ENCODE peak calls at places on chromosomes 7 and 10, in nine cellular contexts. X, W, L, C, U, F, K, N and Y are unnamed samples.

GRCh38 chr10:124008187-124008970 is 85.0 kb downstream of the CHST15 start:
- DNase-seq in X (no peak), W (no peak), L (no peak), C (no peak), U (no peak), F (no peak), K (no peak), N (no peak), Y (no peak)

GRCh38 chr10:66881814-66882213 is 44.0 kb upstream of the LRRTM3 start:
- DNase-seq in X (no peak), W (no peak), L (no peak), C (no peak), U (no peak), F (no peak), K (no peak), N (no peak), Y (no peak)

GRCh38 chr10:8213735-8214134 is 159.2 kb downstream of the GATA3 start:
- DNase-seq in X (no peak), W (no peak), L (no peak), C (no peak), U (no peak), F (no peak), K (no peak), N (no peak), Y (no peak)

GRCh38 chr10:71969929-71970328 is 5.7 kb downstream of the CHST3 start:
- DNase-seq in X (no peak), W (no peak), L (no peak), C (no peak), U (no peak), F (no peak), K (no peak), N (no peak), Y (no peak)

GRCh38 chr10:106863549-106863948 is 301.0 kb downstream of the SORCS1 start:
- DNase-seq in X (no peak), W (no peak), L (no peak), C (no peak), U (no peak), F (no peak), K (no peak), N (no peak), Y (no peak)

GRCh38 chr10:23399701-23400144 is 39.2 kb upstream of the OTUD1 start:
- DNase-seq in X (peak), W (no peak), L (peak), C (no peak), U (peak), F (no peak), K (no peak), N (no peak), Y (no peak)

GRCh38 chr7:138338361-138338760 is 121.7 kb upstream of the TRIM24 start:
- DNase-seq in X (no peak), W (no peak), L (no peak), C (peak), U (no peak), F (no peak), K (no peak), N (no peak), Y (no peak)

GRCh38 chr7:106101726-106102125 is 10.4 kb downstream of the SYPL1 start:
- DNase-seq in X (no peak), W (no peak), L (no peak), C (no peak), U (no peak), F (no peak), K (no peak), N (no peak), Y (no peak)

GRCh38 chr7:2641406-2642393 is 9.9 kb downstream of the TTYH3 start:
- DNase-seq in X (peak), W (peak), L (peak), C (no peak), U (peak), F (peak), K (peak), N (peak), Y (peak)

GRCh38 chr7:148014473-148014872 is 576.1 kb upstream of the C7orf33 start:
- DNase-seq in X (no peak), W (no peak), L (peak), C (peak), U (peak), F (no peak), K (no peak), N (no peak), Y (no peak)

GRCh38 chr7:20449146-20449648 is 118.5 kb downstream of the ITGB8 start:
- DNase-seq in X (no peak), W (no peak), L (no peak), C (no peak), U (no peak), F (no peak), K (no peak), N (no peak), Y (no peak)

GRCh38 chr10:96955733-96956132 is 123.6 kb downstream of the LCOR start:
- DNase-seq in X (no peak), W (no peak), L (no peak), C (no peak), U (no peak), F (no peak), K (no peak), N (no peak), Y (no peak)

GRCh38 chr7:115269486-115269885 is 347.6 kb downstream of the MDFIC start:
- DNase-seq in X (no peak), W (no peak), L (no peak), C (no peak), U (no peak), F (no peak), K (no peak), N (no peak), Y (no peak)

GRCh38 chr10:120460191-120460590 is 3.2 kb downstream of the PLPP4 start:
- DNase-seq in X (no peak), W (no peak), L (peak), C (no peak), U (no peak), F (no peak), K (no peak), N (no peak), Y (no peak)

GRCh38 chr7:71095266-71095860 is 36.6 kb upstream of the GALNT17 start:
- DNase-seq in X (no peak), W (no peak), L (no peak), C (no peak), U (no peak), F (no peak), K (no peak), N (no peak), Y (no peak)

GRCh38 chr7:76053461-76053860 is 5.6 kb downstream of the MDH2 start:
- DNase-seq in X (no peak), W (no peak), L (no peak), C (no peak), U (no peak), F (no peak), K (no peak), N (no peak), Y (no peak)

GRCh38 chr7:82740246-82740848 is 296.8 kb upstream of the CACNA2D1 start:
- DNase-seq in X (no peak), W (no peak), L (peak), C (peak), U (peak), F (peak), K (peak), N (no peak), Y (no peak)

GRCh38 chr10:13977861-13978843 is 352.6 kb downstream of the FRMD4A start:
- DNase-seq in X (peak), W (no peak), L (peak), C (no peak), U (peak), F (no peak), K (no peak), N (no peak), Y (no peak)

GRCh38 chr7:52777423-52777822 is 258.0 kb upstream of the POM121L12 start:
- DNase-seq in X (no peak), W (no peak), L (no peak), C (no peak), U (no peak), F (no peak), K (no peak), N (no peak), Y (no peak)

GRCh38 chr7:130205084-130205947 is at the start of gene TMEM209:
- DNase-seq in X (peak), W (peak), L (peak), C (peak), U (peak), F (peak), K (peak), N (peak), Y (peak)

GRCh38 chr10:83908987-83909386 is 230.3 kb upstream of the GHITM start:
- DNase-seq in X (no peak), W (no peak), L (no peak), C (no peak), U (no peak), F (no peak), K (no peak), N (no peak), Y (no peak)

GRCh38 chr10:42150428-42151061 is 487.8 kb downstream of the ZNF33B start:
- DNase-seq in X (no peak), W (no peak), L (no peak), C (no peak), U (no peak), F (no peak), K (no peak), N (no peak), Y (no peak)

GRCh38 chr10:8034666-8035640 is 19.5 kb upstream of the GATA3 start:
- DNase-seq in X (no peak), W (no peak), L (no peak), C (peak), U (no peak), F (no peak), K (peak), N (no peak), Y (no peak)

GRCh38 chr10:12954866-12955265 is 46.6 kb downstream of the CCDC3 start:
- DNase-seq in X (no peak), W (no peak), L (no peak), C (no peak), U (peak), F (no peak), K (peak), N (no peak), Y (no peak)

GRCh38 chr7:47792521-47793121 is 155.6 kb downstream of the PKD1L1 start:
- DNase-seq in X (no peak), W (no peak), L (peak), C (no peak), U (peak), F (no peak), K (no peak), N (no peak), Y (no peak)

GRCh38 chr7:51647931-51648351 is 331.3 kb upstream of the COBL start:
- DNase-seq in X (no peak), W (peak), L (peak), C (peak), U (peak), F (peak), K (no peak), N (no peak), Y (no peak)

GRCh38 chr10:44908936-44909335 is 2.2 kb upstream of the TMEM72 start:
- DNase-seq in X (no peak), W (no peak), L (no peak), C (no peak), U (no peak), F (no peak), K (no peak), N (no peak), Y (no peak)

GRCh38 chr10:98467506-98468318 is 21.0 kb upstream of the HPS1 start:
- DNase-seq in X (peak), W (peak), L (peak), C (peak), U (peak), F (peak), K (peak), N (no peak), Y (peak)

GRCh38 chr7:118057404-118057803 is 126.6 kb upstream of the LSM8 start:
- DNase-seq in X (no peak), W (no peak), L (no peak), C (no peak), U (peak), F (no peak), K (no peak), N (no peak), Y (no peak)

GRCh38 chr10:4312046-4312835 is 513.8 kb upstream of the AKR1E2 start:
- DNase-seq in X (no peak), W (no peak), L (no peak), C (no peak), U (peak), F (no peak), K (no peak), N (no peak), Y (no peak)

GRCh38 chr7:81285142-81285871 is 366.5 kb upstream of the SEMA3C start:
- DNase-seq in X (peak), W (no peak), L (peak), C (no peak), U (peak), F (no peak), K (no peak), N (no peak), Y (no peak)